ENCODE peak calls at places on chromosomes 11 and 22, in six cellular contexts. F is fibroblast of pulmonary artery, V is GM12864, Z is esophagus squamous epithelium, S is MM.1S, T is PC-3. U is an unnamed sample.

GRCh38 chr11:64607381-64608259 is 16.6 kb downstream of the SLC22A12 start:
- DNase-seq in F (peak; percentile 18), V (no peak), Z (no peak), S (no peak), T (peak; percentile 33), U (no peak)

GRCh38 chr11:10908215-10908990 is 50.5 kb upstream of the ZBED5 start:
- DNase-seq in F (peak; percentile 85), V (no peak), Z (no peak), S (no peak), T (peak; percentile 83), U (no peak)

GRCh38 chr22:19750666-19751490 is 9.7 kb upstream of the TBX1 start:
- DNase-seq in F (no peak), V (no peak), Z (no peak), S (no peak), T (peak; percentile 66), U (no peak)

GRCh38 chr11:72631806-72632731 is 42.2 kb downstream of the PDE2A start:
- DNase-seq in F (peak; percentile 30), V (no peak), Z (no peak), S (no peak), T (peak; percentile 22), U (no peak)

GRCh38 chr22:42202669-42203068 is 67.8 kb downstream of the TCF20 start:
- DNase-seq in F (peak; percentile 30), V (no peak), Z (no peak), S (no peak), T (no peak), U (no peak)

GRCh38 chr11:124748481-124749338 is 3.3 kb downstream of the VSIG2 start:
- DNase-seq in F (no peak), V (no peak), Z (no peak), S (no peak), T (peak; percentile 75), U (no peak)

GRCh38 chr11:15146271-15147003 is 31.7 kb downstream of the INSC start:
- DNase-seq in F (peak; percentile 10), V (no peak), Z (no peak), S (no peak), T (no peak), U (no peak)

GRCh38 chr11:35337136-35337918 is 82.0 kb downstream of the SLC1A2 start:
- DNase-seq in F (peak; percentile 98), V (no peak), Z (no peak), S (no peak), T (peak; percentile 97), U (peak; percentile 41)

GRCh38 chr22:50260434-50260800 is 1.1 kb downstream of the MAPK12 start:
- DNase-seq in F (no peak), V (no peak), Z (no peak), S (no peak), T (no peak), U (no peak)

GRCh38 chr11:9573775-9574555 is 495 bp downstream of the WEE1 start:
- DNase-seq in F (peak; percentile 13), V (no peak), Z (no peak), S (peak; percentile 42), T (no peak), U (peak; percentile 56)

GRCh38 chr11:64841592-64842365 is 2.7 kb downstream of the CDC42BPG start:
- DNase-seq in F (no peak), V (no peak), Z (no peak), S (no peak), T (no peak), U (no peak)

GRCh38 chr22:46561435-46561905 is 24.1 kb upstream of the CELSR1 start:
- DNase-seq in F (no peak), V (peak; percentile 40), Z (no peak), S (peak; percentile 86), T (peak; percentile 22), U (peak; percentile 76)

GRCh38 chr22:36064358-36064757 is 35.7 kb upstream of the RBFOX2 start:
- DNase-seq in F (no peak), V (no peak), Z (no peak), S (no peak), T (no peak), U (no peak)

GRCh38 chr11:37364246-37364839 is 766.3 kb upstream of the RAG2 start:
- DNase-seq in F (no peak), V (no peak), Z (no peak), S (no peak), T (no peak), U (no peak)

GRCh38 chr11:122910775-122911174 is 28.2 kb downstream of the JHY start:
- DNase-seq in F (peak; percentile 45), V (no peak), Z (no peak), S (no peak), T (peak; percentile 53), U (peak; percentile 13)

GRCh38 chr11:131146817-131147490 is 223.5 kb upstream of the NTM start:
- DNase-seq in F (no peak), V (no peak), Z (no peak), S (no peak), T (no peak), U (no peak)

GRCh38 chr22:46367707-46368191 is 32.2 kb downstream of the TRMU start:
- DNase-seq in F (peak; percentile 58), V (peak; percentile 18), Z (no peak), S (peak; percentile 85), T (peak; percentile 70), U (peak; percentile 72)

GRCh38 chr11:35764414-35764813 is 101.8 kb downstream of the TRIM44 start:
- DNase-seq in F (no peak), V (no peak), Z (no peak), S (no peak), T (no peak), U (no peak)

GRCh38 chr22:16801571-16801970 is 23.6 kb downstream of the XKR3 start:
- DNase-seq in F (no peak), V (no peak), Z (no peak), S (no peak), T (no peak), U (no peak)

GRCh38 chr22:44143596-44143995 is 37.1 kb upstream of the PARVG start:
- DNase-seq in F (no peak), V (no peak), Z (no peak), S (no peak), T (no peak), U (no peak)

GRCh38 chr22:27151407-27151806 is 494.0 kb downstream of the MIAT start:
- DNase-seq in F (no peak), V (no peak), Z (no peak), S (no peak), T (no peak), U (no peak)

DNA sequence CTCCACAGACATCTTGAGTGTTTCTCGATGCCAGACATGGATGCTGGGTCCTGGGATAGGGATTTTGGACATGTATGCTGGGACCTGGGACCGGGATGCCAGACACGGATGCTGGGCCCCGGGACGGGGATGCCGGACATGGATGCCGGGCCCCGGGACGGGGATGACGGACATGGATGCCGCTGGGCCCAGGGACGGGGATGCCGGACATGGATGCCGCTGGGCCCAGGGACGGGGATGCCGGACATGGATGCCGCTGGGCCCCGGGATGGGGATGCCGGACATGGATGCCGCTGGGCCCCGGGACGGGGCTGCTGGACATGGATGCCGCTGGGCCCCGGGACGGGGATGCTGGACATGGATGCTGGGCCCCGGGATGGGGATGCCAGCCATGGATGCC is 97.1 kb upstream of the NNMT start:
- DNase-seq in F (no peak), V (no peak), Z (no peak), S (no peak), T (no peak), U (no peak)
- TF ChIP-seq CTCF in F (no peak), V (no peak), Z (no peak), S (no peak), T (no peak), U (no peak)

DNA sequence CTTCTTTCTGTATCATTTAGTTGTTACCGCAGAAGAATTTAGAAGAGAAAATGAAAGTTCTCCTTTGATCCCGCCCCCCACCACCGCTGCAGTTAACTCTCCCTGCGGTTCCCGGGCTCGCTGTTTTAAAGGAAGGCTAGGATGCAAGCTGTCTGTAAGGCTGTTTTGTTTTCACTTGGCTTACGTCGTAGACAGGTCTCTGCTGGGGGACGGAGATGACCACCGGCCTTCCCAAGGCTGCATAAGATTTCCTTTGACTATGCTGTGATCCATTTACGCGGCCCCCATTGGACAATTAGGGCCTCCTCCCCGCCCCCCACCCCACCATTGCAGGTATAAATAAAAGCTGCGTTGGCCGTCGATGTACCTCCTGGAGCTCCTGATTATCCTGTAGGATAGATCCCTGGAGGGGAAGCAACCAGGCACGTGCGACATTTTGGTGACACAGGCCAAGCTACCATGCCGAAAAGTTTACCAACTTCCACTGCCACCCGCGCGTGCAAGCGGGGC is 1.4 kb upstream of the CPT1A start:
- DNase-seq in F (peak; percentile 45), V (no peak), Z (no peak), S (peak; percentile 85), T (no peak), U (peak; percentile 60)
- H3K4me3 ChIP-seq in F (peak overlapping the region; percentile 40), V (peak overlapping the region; percentile 47), Z (peak overlapping the region; percentile 89), S (peak overlapping the region; percentile 68), T (no peak overlapping the region), U (peak overlapping the region; percentile 50)

DNA sequence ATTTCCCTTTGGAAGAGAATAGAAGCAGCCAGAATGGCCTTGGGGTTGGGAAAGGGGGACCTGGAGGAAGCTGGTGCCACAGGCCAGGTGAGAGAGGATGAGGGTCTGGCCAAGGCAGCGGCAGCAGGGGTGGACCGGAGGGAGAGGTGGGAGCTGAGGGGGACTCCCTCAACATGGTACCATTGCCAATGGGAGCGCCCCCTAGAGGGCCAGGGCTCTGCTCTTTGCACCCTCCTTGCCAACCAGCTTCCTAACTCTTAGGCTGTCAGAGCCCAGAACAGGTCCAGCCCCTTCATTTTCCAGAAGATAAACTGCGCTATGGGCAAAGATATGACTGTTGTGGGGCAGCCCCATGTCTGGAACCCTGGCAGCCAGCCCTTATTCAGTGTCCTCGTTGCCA is 185.0 kb downstream of the GRIK4 start:
- DNase-seq in F (no peak), V (no peak), Z (no peak), S (no peak), T (no peak), U (no peak)
- TF ChIP-seq CTCF in F (no peak), V (peak; percentile 34), Z (no peak), S (peak; percentile 13), T (peak; percentile 42), U (peak; percentile 16)

GRCh38 chr22:30287626-30288413 is 1.5 kb downstream of the CASTOR1 start:
- DNase-seq in F (peak; percentile 95), V (peak; percentile 68), Z (peak; percentile 51), S (peak; percentile 72), T (peak; percentile 81), U (peak; percentile 91)
- H3K4me3 ChIP-seq in F (peak overlapping the region; percentile 83), V (no peak overlapping the region), Z (peak overlapping the region; percentile 78), S (no peak overlapping the region), T (peak overlapping the region; percentile 79), U (no peak overlapping the region)

DNA sequence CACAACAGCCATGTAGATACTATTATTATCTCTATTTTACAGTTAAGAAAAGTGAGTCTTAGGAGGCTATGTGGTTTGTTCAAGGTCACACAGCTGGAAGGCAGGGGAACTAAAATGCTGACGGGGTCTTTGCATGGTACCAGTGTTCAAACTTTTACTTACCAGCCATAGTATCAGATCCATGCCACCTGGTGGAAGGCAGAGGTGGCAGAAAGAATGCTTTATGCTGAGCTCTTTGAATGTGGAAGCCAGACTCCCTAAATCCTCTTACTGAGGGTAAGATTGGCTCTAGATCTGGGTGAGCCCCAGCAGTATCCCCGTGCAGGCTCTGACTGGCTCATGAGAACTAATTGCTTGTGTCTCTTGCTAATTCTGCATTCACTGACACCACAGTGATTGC is 54.3 kb upstream of the NAV2 start:
- DNase-seq in F (no peak), V (no peak), Z (no peak), S (no peak), T (peak; percentile 4), U (no peak)
- TF ChIP-seq CTCF in F (peak; percentile 25), V (no peak), Z (no peak), S (peak; percentile 8), T (peak; percentile 47), U (no peak)

U was measured in GM12865.